ENCODE peak calls at places on chromosome 1, in ten cellular contexts. Y is adrenal gland, O is stomach, P is endothelial cell of umbilical vein, A is heart left ventricle, G is lower leg skin, Q is A549, N is suprapubic skin, E is H1, K is HCT116. U is an unnamed sample.
A peak's percentile ranks its signal among the peaks of the same experiment; 100 is the strongest.

GRCh38 chr1:56922070-56922469 is 43.7 kb downstream of the C8B start:
- DNase-seq in Y (no peak), O (no peak), P (no peak), A (no peak), G (no peak), Q (no peak), N (no peak), E (no peak), K (no peak), U (no peak)

GRCh38 chr1:15344800-15345710 is 64.6 kb upstream of the EFHD2 start:
- DNase-seq in Y (no peak), O (no peak), P (no peak), A (no peak), G (no peak), Q (no peak), N (no peak), E (no peak), K (no peak), U (no peak)

GRCh38 chr1:150151291-150152181 is 1.8 kb downstream of the PLEKHO1 start:
- DNase-seq in Y (peak; percentile 69), O (peak; percentile 31), P (no peak), A (peak; percentile 51), G (no peak), Q (no peak), N (no peak), E (no peak), K (no peak), U (no peak)

GRCh38 chr1:29712801-29713200 is 476.5 kb downstream of the PTPRU start:
- DNase-seq in Y (no peak), O (no peak), P (no peak), A (no peak), G (no peak), Q (no peak), N (no peak), E (no peak), K (no peak), U (no peak)

GRCh38 chr1:172241540-172241939 is 178.9 kb upstream of the C1orf105 start:
- DNase-seq in Y (no peak), O (no peak), P (no peak), A (no peak), G (no peak), Q (no peak), N (no peak), E (no peak), K (no peak), U (no peak)

GRCh38 chr1:159646687-159647086 is 59.1 kb downstream of the APCS start:
- DNase-seq in Y (no peak), O (no peak), P (no peak), A (no peak), G (no peak), Q (no peak), N (no peak), E (no peak), K (no peak), U (no peak)

GRCh38 chr1:60345621-60346020 is 272.1 kb upstream of the C1orf87 start:
- DNase-seq in Y (no peak), O (no peak), P (no peak), A (no peak), G (no peak), Q (no peak), N (no peak), E (no peak), K (no peak), U (no peak)

GRCh38 chr1:185911978-185912377 is 177.8 kb downstream of the HMCN1 start:
- DNase-seq in Y (no peak), O (no peak), P (no peak), A (no peak), G (no peak), Q (no peak), N (no peak), E (no peak), K (no peak), U (no peak)

GRCh38 chr1:211345719-211346118 is 19.1 kb downstream of the TRAF5 start:
- DNase-seq in Y (no peak), O (no peak), P (no peak), A (no peak), G (no peak), Q (no peak), N (no peak), E (no peak), K (no peak), U (no peak)

GRCh38 chr1:2419416-2419815 is 7.1 kb upstream of the PEX10 start:
- DNase-seq in Y (no peak), O (no peak), P (no peak), A (no peak), G (no peak), Q (no peak), N (no peak), E (no peak), K (no peak), U (no peak)
- TF ChIP-seq POLR2A in Y (no peak), O (no peak), P (no peak), A (no peak), G (no peak), Q (no peak), N (no peak), E (no peak), K (no peak), U (no peak)

DNA sequence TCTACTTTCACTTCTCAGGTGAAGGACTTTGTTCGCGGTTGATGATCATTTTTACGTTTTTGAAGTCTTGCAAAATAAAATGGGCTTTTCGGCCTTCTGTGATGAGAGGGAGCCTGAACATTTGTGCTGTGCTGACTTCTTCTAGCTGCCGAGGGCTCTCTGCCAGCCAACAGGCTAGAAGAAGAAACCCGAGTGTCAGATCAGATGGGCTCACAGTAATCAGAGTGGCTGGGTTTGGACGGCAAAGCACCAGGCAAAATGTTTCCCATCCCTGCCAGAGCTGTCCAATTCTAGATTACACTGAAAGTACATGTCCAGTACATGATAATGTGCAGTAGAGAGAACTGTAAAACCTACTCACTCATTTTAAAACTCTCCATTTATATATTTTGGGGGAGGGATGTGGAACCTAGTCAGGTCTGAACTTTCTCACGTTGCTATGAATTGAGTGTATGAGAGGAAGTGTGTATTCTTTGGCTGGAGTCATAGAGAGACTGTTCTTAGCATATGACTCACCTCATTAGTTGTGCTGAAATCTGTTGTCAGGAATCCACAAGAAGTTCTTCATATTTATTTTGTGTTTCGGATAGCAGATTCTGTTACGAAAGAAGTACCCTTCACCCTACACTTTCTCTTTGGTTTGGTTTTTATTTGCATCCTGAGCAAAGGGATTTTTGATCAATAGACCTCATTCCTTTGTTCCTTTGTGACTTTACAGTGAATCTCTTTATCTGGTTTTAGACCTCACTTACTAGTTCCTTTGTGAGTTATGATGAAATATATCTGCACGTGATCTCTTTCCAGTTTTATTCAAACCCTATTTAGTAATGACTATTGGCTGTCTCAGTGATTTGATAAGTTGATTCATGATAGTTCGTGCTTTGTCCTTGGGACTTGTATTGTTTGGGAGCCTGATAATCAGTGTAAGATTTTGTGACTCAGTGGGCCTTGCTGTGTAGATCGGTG is 4.8 kb downstream of the ATP1A1 start:
- DNase-seq in Y (peak; percentile 78), O (no peak), P (peak; percentile 94), A (peak; percentile 72), G (peak; percentile 61), Q (no peak), N (no peak), E (no peak), K (no peak), U (peak; percentile 43)
- TF ChIP-seq POLR2A in Y (no peak), O (no peak), P (no peak), A (no peak), G (no peak), Q (no peak), N (no peak), E (no peak), K (no peak), U (no peak)

DNA sequence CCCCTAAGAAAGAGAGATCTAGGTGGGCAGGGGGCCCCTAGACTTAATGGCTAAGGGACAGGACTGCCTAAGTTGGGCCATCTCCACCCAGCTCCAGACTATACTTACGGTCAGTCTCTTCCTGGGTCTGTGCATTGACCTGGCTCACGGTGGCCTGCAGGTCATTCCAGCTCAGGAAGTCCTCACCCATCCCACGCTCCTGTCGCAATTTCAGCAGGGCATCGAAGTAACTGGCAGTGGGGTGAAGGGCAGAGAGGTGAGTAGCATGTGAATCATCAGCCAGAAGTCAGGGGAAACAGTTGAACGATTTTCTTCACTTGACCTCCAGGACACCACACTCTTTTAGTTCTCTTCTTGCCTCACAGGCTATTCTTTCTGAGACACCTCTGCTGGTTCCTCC is 20.5 kb downstream of the IQGAP3 start:
- DNase-seq in Y (peak; percentile 26), O (no peak), P (no peak), A (no peak), G (no peak), Q (peak; percentile 37), N (no peak), E (no peak), K (peak; percentile 23), U (no peak)
- TF ChIP-seq POLR2A in Y (no peak), O (no peak), P (no peak), A (no peak), G (no peak), Q (no peak), N (no peak), E (no peak), K (no peak), U (no peak)

GRCh38 chr1:205746757-205747412 is 3.1 kb downstream of the NUCKS1 start:
- DNase-seq in Y (no peak), O (no peak), P (peak; percentile 38), A (no peak), G (no peak), Q (no peak), N (no peak), E (no peak), K (no peak), U (no peak)

GRCh38 chr1:205748398-205749093 is 1.4 kb downstream of the NUCKS1 start:
- DNase-seq in Y (no peak), O (no peak), P (no peak), A (no peak), G (no peak), Q (no peak), N (no peak), E (no peak), K (no peak), U (peak; percentile 70)

GRCh38 chr1:205749094-205749825 is 722 bp downstream of the NUCKS1 start:
- DNase-seq in Y (peak; percentile 96), O (peak; percentile 95), P (peak; percentile 98), A (peak; percentile 96), G (peak; percentile 89), Q (peak; percentile 91), N (peak; percentile 96), E (peak; percentile 95), K (peak; percentile 83), U (peak; percentile 97)

GRCh38 chr1:205750683-205751651 is 985 bp upstream of the NUCKS1 start:
- DNase-seq in Y (no peak), O (no peak), P (no peak), A (no peak), G (no peak), Q (no peak), N (no peak), E (no peak), K (peak; percentile 85), U (peak; percentile 75)

DNA sequence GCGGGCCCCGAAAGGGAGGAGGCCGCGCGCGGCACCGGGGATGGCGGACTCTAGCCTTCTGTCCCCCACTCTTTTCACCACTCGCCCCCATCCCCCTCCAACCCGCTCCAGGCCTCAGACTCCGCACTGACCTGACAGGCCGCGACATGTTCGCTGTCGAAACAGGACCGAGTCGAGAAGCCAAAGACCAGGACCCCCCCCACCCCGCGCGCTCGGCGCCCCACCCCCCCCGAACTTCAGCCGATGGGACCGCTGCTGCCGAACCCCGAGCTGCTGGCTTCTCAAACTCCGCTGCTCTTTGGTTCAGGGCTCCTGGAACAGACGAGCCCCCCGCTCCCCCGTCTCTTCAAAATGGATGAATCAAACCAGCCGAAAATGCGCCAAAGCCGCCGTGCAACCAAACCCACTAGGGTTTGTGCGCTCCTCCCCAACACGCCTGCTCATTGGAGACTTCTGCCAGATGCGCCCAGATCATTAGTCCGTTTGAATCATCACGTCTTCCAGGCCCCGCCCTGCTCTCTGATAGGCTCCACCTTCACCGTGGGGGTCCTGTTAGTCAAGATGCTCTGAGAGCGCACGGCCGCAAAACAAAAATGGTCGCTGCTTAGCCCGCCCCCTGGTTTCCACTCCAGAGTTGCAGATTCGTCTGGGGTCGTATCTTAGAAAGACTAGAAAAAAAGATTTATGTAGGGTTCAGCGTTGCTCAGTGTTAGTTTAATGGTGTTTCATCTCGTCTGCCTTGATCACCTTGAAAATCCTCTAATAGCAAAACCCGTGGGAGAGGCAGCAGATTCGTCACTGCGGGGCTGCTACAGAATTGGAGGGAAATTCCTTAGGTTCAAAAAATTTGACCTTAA is at the start of gene NUCKS1:
- DNase-seq in Y (peak; percentile 99), O (peak; percentile 98), P (peak; percentile 98), A (peak; percentile 99), G (peak; percentile 100), Q (peak; percentile 86), N (peak; percentile 99), E (peak; percentile 97), K (peak; percentile 98), U (peak; percentile 100)
- TF ChIP-seq POLR2A in Y (peak; percentile 35), O (no peak), P (no peak), A (no peak), G (no peak), Q (no peak), N (no peak), E (no peak), K (peak; percentile 41), U (peak; percentile 53)

U was measured in erythroblast.